ENCODE peak calls at places on chromosomes 7 and 10, in five cellular contexts. A is CD8-positive, alpha-beta T cell; L is osteoblast; W is adipocyte; B is thoracic aorta. H is an unnamed sample.

GRCh38 chr7:124398937-124399552 is 366.2 kb upstream of the TMEM229A start:
- DNase-seq in A (no peak), L (no peak), W (no peak), B (no peak), H (no peak)

GRCh38 chr10:34437897-34438296 is 377.2 kb downstream of the PARD3 start:
- DNase-seq in A (no peak), L (no peak), W (no peak), B (no peak), H (peak)

GRCh38 chr10:27542812-27543211 is 38.7 kb downstream of the RAB18 start:
- DNase-seq in A (no peak), L (no peak), W (peak), B (no peak), H (no peak)

GRCh38 chr7:145216876-145217275 is 381.0 kb upstream of the TPK1 start:
- DNase-seq in A (no peak), L (no peak), W (no peak), B (no peak), H (no peak)

GRCh38 chr10:129193148-129193547 is 273.9 kb upstream of the MGMT start:
- DNase-seq in A (no peak), L (no peak), W (no peak), B (no peak), H (peak)

GRCh38 chr7:87058739-87059524 is 522 bp downstream of the ELAPOR2 start:
- DNase-seq in A (no peak), L (peak), W (peak), B (no peak), H (peak)

GRCh38 chr7:43394441-43395130 is 188.3 kb upstream of the STK17A start:
- DNase-seq in A (no peak), L (no peak), W (no peak), B (no peak), H (no peak)

GRCh38 chr10:69086131-69086530 is 1.8 kb upstream of the SRGN start:
- DNase-seq in A (no peak), L (peak), W (no peak), B (no peak), H (peak)

GRCh38 chr7:102260856-102261255 is 25.8 kb upstream of the SH2B2 start:
- DNase-seq in A (no peak), L (peak), W (peak), B (no peak), H (peak)

GRCh38 chr10:18618995-18619394 is 32.4 kb downstream of the NSUN6 start:
- DNase-seq in A (no peak), L (peak), W (no peak), B (no peak), H (no peak)

GRCh38 chr10:128027822-128028507 is 98.3 kb downstream of the MKI67 start:
- DNase-seq in A (no peak), L (no peak), W (no peak), B (no peak), H (no peak)

GRCh38 chr7:50857804-50858203 is 75.1 kb upstream of the GRB10 start:
- DNase-seq in A (no peak), L (no peak), W (no peak), B (no peak), H (no peak)

GRCh38 chr10:71131508-71132088 is 80.8 kb upstream of the UNC5B start:
- DNase-seq in A (no peak), L (no peak), W (no peak), B (no peak), H (no peak)

GRCh38 chr7:107122483-107122882 is 46.3 kb upstream of the HBP1 start:
- DNase-seq in A (no peak), L (no peak), W (peak), B (no peak), H (no peak)

GRCh38 chr10:50229460-50229859 is 21.9 kb downstream of the ASAH2 start:
- DNase-seq in A (no peak), L (no peak), W (no peak), B (no peak), H (no peak)

GRCh38 chr7:157607218-157607617 is 270.4 kb downstream of the DNAJB6 start:
- DNase-seq in A (no peak), L (peak), W (no peak), B (no peak), H (peak)

GRCh38 chr7:85191383-85191782 is 4.5 kb upstream of the SEMA3D start:
- DNase-seq in A (no peak), L (no peak), W (peak), B (no peak), H (peak)

GRCh38 chr10:68090586-68090985 is 15.5 kb upstream of the HERC4 start:
- DNase-seq in A (no peak), L (no peak), W (no peak), B (no peak), H (no peak)

GRCh38 chr7:135723411-135723810 is 4.6 kb downstream of the SLC13A4 start:
- DNase-seq in A (no peak), L (no peak), W (no peak), B (no peak), H (no peak)

GRCh38 chr10:74738052-74738451 is 88.3 kb upstream of the KAT6B start:
- DNase-seq in A (peak), L (no peak), W (no peak), B (no peak), H (peak)

GRCh38 chr7:80078159-80078731 is 56.4 kb upstream of the GNAI1 start:
- DNase-seq in A (no peak), L (no peak), W (peak), B (no peak), H (peak)

GRCh38 chr7:105270117-105270516 is 118.6 kb downstream of the SRPK2 start:
- DNase-seq in A (no peak), L (no peak), W (no peak), B (no peak), H (no peak)

GRCh38 chr10:87915989-87916388 is 52.6 kb downstream of the PTEN start:
- DNase-seq in A (no peak), L (no peak), W (peak), B (no peak), H (peak)

GRCh38 chr10:43194266-43194665 is 56.0 kb downstream of the CSGALNACT2 start:
- DNase-seq in A (no peak), L (peak), W (no peak), B (no peak), H (no peak)

GRCh38 chr10:5524721-5525531 is at the start of gene CALML3:
- DNase-seq in A (no peak), L (peak), W (no peak), B (no peak), H (no peak)

GRCh38 chr10:75208177-75208576 is 2.4 kb upstream of the VDAC2 start:
- DNase-seq in A (no peak), L (peak), W (peak), B (no peak), H (peak)

GRCh38 chr10:127755758-127756157 is 18.8 kb downstream of the FOXI2 start:
- DNase-seq in A (no peak), L (no peak), W (no peak), B (no peak), H (no peak)

GRCh38 chr10:100653957-100654834 is 91.2 kb upstream of the PAX2 start:
- DNase-seq in A (no peak), L (peak), W (peak), B (no peak), H (peak)